ENCODE peak calls at places on chromosome 21, in ten cellular contexts. One of them, this sample, is unnamed.

GRCh38 chr21:42796327-42797062 is 82.8 kb downstream of the WDR4 start:
- DNase-seq in neural crest cell: no peak
- DNase-seq in GM23338: no peak
- DNase-seq in Peyer's patch: no peak
- DNase-seq in natural killer cell: no peak
- DNase-seq in tibial artery: no peak
- DNase-seq in kidney epithelial cell: no peak
- DNase-seq in Calu3: peak; percentile 5
- DNase-seq in HFF-Myc: no peak
- DNase-seq in thoracic aorta: no peak
- DNase-seq in this sample: no peak

GRCh38 chr21:42724226-42724920 is 71.0 kb downstream of the PDE9A start:
- DNase-seq in neural crest cell: no peak
- DNase-seq in GM23338: no peak
- DNase-seq in Peyer's patch: peak; percentile 87
- DNase-seq in natural killer cell: no peak
- DNase-seq in tibial artery: no peak
- DNase-seq in kidney epithelial cell: peak; percentile 93
- DNase-seq in Calu3: peak; percentile 80
- DNase-seq in HFF-Myc: peak; percentile 68
- DNase-seq in thoracic aorta: no peak
- DNase-seq in this sample: no peak

GRCh38 chr21:45413922-45414321 is 9.0 kb downstream of the COL18A1 start:
- DNase-seq in neural crest cell: no peak
- DNase-seq in GM23338: no peak
- DNase-seq in Peyer's patch: no peak
- DNase-seq in natural killer cell: no peak
- DNase-seq in tibial artery: no peak
- DNase-seq in kidney epithelial cell: no peak
- DNase-seq in Calu3: no peak
- DNase-seq in HFF-Myc: no peak
- DNase-seq in thoracic aorta: no peak
- DNase-seq in this sample: no peak

GRCh38 chr21:16115461-16115860 is 385.7 kb downstream of the USP25 start:
- DNase-seq in neural crest cell: no peak
- DNase-seq in GM23338: no peak
- DNase-seq in Peyer's patch: no peak
- DNase-seq in natural killer cell: no peak
- DNase-seq in tibial artery: no peak
- DNase-seq in kidney epithelial cell: no peak
- DNase-seq in Calu3: no peak
- DNase-seq in HFF-Myc: no peak
- DNase-seq in thoracic aorta: no peak
- DNase-seq in this sample: no peak

GRCh38 chr21:27817061-27817460 is 850.2 kb upstream of the ADAMTS5 start:
- DNase-seq in neural crest cell: no peak
- DNase-seq in GM23338: no peak
- DNase-seq in Peyer's patch: no peak
- DNase-seq in natural killer cell: no peak
- DNase-seq in tibial artery: no peak
- DNase-seq in kidney epithelial cell: no peak
- DNase-seq in Calu3: no peak
- DNase-seq in HFF-Myc: no peak
- DNase-seq in thoracic aorta: no peak
- DNase-seq in this sample: no peak

GRCh38 chr21:41488080-41488479 is 19.9 kb downstream of the TMPRSS2 start:
- DNase-seq in neural crest cell: no peak
- DNase-seq in GM23338: no peak
- DNase-seq in Peyer's patch: peak; percentile 51
- DNase-seq in natural killer cell: no peak
- DNase-seq in tibial artery: no peak
- DNase-seq in kidney epithelial cell: no peak
- DNase-seq in Calu3: no peak
- DNase-seq in HFF-Myc: no peak
- DNase-seq in thoracic aorta: no peak
- DNase-seq in this sample: no peak

GRCh38 chr21:37502947-37503346 is 136.4 kb downstream of the DYRK1A start:
- DNase-seq in neural crest cell: no peak
- DNase-seq in GM23338: no peak
- DNase-seq in Peyer's patch: no peak
- DNase-seq in natural killer cell: no peak
- DNase-seq in tibial artery: no peak
- DNase-seq in kidney epithelial cell: no peak
- DNase-seq in Calu3: no peak
- DNase-seq in HFF-Myc: no peak
- DNase-seq in thoracic aorta: no peak
- DNase-seq in this sample: no peak

GRCh38 chr21:14550200-14550599 is 4.1 kb upstream of the SAMSN1 start:
- DNase-seq in neural crest cell: no peak
- DNase-seq in GM23338: no peak
- DNase-seq in Peyer's patch: no peak
- DNase-seq in natural killer cell: no peak
- DNase-seq in tibial artery: no peak
- DNase-seq in kidney epithelial cell: no peak
- DNase-seq in Calu3: peak; percentile 15
- DNase-seq in HFF-Myc: no peak
- DNase-seq in thoracic aorta: no peak
- DNase-seq in this sample: no peak

GRCh38 chr21:45600248-45600647 is 43.3 kb upstream of the PCBP3 start:
- DNase-seq in neural crest cell: no peak
- DNase-seq in GM23338: no peak
- DNase-seq in Peyer's patch: no peak
- DNase-seq in natural killer cell: no peak
- DNase-seq in tibial artery: no peak
- DNase-seq in kidney epithelial cell: no peak
- DNase-seq in Calu3: no peak
- DNase-seq in HFF-Myc: no peak
- DNase-seq in thoracic aorta: no peak
- DNase-seq in this sample: no peak

GRCh38 chr21:34215911-34216310 is 142.5 kb downstream of the MRPS6 start:
- DNase-seq in neural crest cell: no peak
- DNase-seq in GM23338: no peak
- DNase-seq in Peyer's patch: no peak
- DNase-seq in natural killer cell: no peak
- DNase-seq in tibial artery: no peak
- DNase-seq in kidney epithelial cell: no peak
- DNase-seq in Calu3: no peak
- DNase-seq in HFF-Myc: no peak
- DNase-seq in thoracic aorta: no peak
- DNase-seq in this sample: no peak

GRCh38 chr21:45908536-45909237 is 72.9 kb upstream of the COL6A1 start:
- DNase-seq in neural crest cell: no peak
- DNase-seq in GM23338: no peak
- DNase-seq in Peyer's patch: no peak
- DNase-seq in natural killer cell: no peak
- DNase-seq in tibial artery: no peak
- DNase-seq in kidney epithelial cell: no peak
- DNase-seq in Calu3: no peak
- DNase-seq in HFF-Myc: no peak
- DNase-seq in thoracic aorta: no peak
- DNase-seq in this sample: no peak

GRCh38 chr21:8992731-8993174 is 1528.6 kb upstream of the TPTE start:
- DNase-seq in neural crest cell: no peak
- DNase-seq in GM23338: peak; percentile 72
- DNase-seq in Peyer's patch: peak; percentile 57
- DNase-seq in natural killer cell: no peak
- DNase-seq in tibial artery: no peak
- DNase-seq in kidney epithelial cell: no peak
- DNase-seq in Calu3: no peak
- DNase-seq in HFF-Myc: no peak
- DNase-seq in thoracic aorta: no peak
- DNase-seq in this sample: no peak

GRCh38 chr21:41768371-41769042 is 1.7 kb upstream of the RIPK4 start:
- DNase-seq in neural crest cell: no peak
- DNase-seq in GM23338: peak; percentile 91
- DNase-seq in Peyer's patch: peak; percentile 90
- DNase-seq in natural killer cell: no peak
- DNase-seq in tibial artery: no peak
- DNase-seq in kidney epithelial cell: peak; percentile 64
- DNase-seq in Calu3: peak; percentile 73
- DNase-seq in HFF-Myc: no peak
- DNase-seq in thoracic aorta: no peak
- DNase-seq in this sample: no peak

GRCh38 chr21:38878394-38879179 is 72.9 kb downstream of the ETS2 start:
- DNase-seq in neural crest cell: no peak
- DNase-seq in GM23338: no peak
- DNase-seq in Peyer's patch: no peak
- DNase-seq in natural killer cell: no peak
- DNase-seq in tibial artery: no peak
- DNase-seq in kidney epithelial cell: no peak
- DNase-seq in Calu3: no peak
- DNase-seq in HFF-Myc: no peak
- DNase-seq in thoracic aorta: no peak
- DNase-seq in this sample: no peak

GRCh38 chr21:43824883-43825609 is 35.7 kb downstream of the RRP1 start:
- DNase-seq in neural crest cell: no peak
- DNase-seq in GM23338: no peak
- DNase-seq in Peyer's patch: peak; percentile 47
- DNase-seq in natural killer cell: no peak
- DNase-seq in tibial artery: no peak
- DNase-seq in kidney epithelial cell: no peak
- DNase-seq in Calu3: no peak
- DNase-seq in HFF-Myc: no peak
- DNase-seq in thoracic aorta: no peak
- DNase-seq in this sample: no peak

GRCh38 chr21:40793057-40793456 is 53.9 kb downstream of the DSCAM start:
- DNase-seq in neural crest cell: no peak
- DNase-seq in GM23338: no peak
- DNase-seq in Peyer's patch: no peak
- DNase-seq in natural killer cell: no peak
- DNase-seq in tibial artery: no peak
- DNase-seq in kidney epithelial cell: no peak
- DNase-seq in Calu3: no peak
- DNase-seq in HFF-Myc: no peak
- DNase-seq in thoracic aorta: no peak
- DNase-seq in this sample: no peak

DNA sequence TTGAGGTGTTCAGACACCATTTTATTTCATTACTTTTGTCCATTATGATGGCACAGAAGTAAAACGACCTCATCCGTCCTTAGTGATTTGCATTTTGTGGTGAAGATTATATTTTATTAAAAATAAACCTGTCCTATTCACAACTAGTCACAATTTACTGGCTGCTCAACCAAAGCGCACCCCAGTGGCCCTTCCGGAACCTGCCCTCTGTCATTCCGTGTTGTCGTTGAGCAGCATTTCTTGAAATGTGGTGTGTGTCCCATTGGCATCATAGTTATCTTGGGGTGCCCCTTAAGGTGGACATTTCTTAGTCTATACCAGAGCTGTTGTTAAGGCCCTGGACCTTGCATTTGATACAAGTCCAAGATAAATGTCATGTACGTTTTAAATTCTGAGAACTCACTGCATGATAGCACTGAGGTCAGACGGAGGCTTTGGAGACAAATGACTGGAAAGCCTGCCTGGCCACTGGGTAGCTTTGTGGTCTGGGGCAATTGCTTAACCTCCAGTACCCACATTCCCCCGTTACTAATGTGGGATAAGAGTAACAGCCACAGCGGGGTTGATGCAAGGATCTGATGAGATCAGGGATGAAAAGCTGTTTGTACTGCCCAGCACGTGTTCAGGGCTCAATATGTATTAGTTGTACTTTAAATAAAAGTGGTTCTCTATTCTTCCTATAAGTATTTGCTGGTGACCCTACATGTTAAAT is 36.2 kb downstream of the BACH1 start:
- DNase-seq in neural crest cell: no peak
- DNase-seq in GM23338: no peak
- DNase-seq in Peyer's patch: no peak
- DNase-seq in natural killer cell: no peak
- DNase-seq in tibial artery: no peak
- DNase-seq in kidney epithelial cell: no peak
- DNase-seq in Calu3: no peak
- DNase-seq in HFF-Myc: no peak
- DNase-seq in thoracic aorta: no peak
- DNase-seq in this sample: no peak
- TF ChIP-seq CTCF in neural crest cell: no peak
- TF ChIP-seq CTCF in GM23338: peak; percentile 21
- TF ChIP-seq CTCF in Peyer's patch: no peak
- TF ChIP-seq CTCF in natural killer cell: no peak
- TF ChIP-seq CTCF in tibial artery: no peak
- TF ChIP-seq CTCF in kidney epithelial cell: no peak
- TF ChIP-seq CTCF in Calu3: no peak
- TF ChIP-seq CTCF in HFF-Myc: no peak
- TF ChIP-seq CTCF in thoracic aorta: no peak
- TF ChIP-seq CTCF in this sample: no peak

GRCh38 chr21:32978346-32979270 is 47.1 kb upstream of the OLIG2 start:
- DNase-seq in neural crest cell: peak; percentile 60
- DNase-seq in GM23338: no peak
- DNase-seq in Peyer's patch: no peak
- DNase-seq in natural killer cell: no peak
- DNase-seq in tibial artery: no peak
- DNase-seq in kidney epithelial cell: no peak
- DNase-seq in Calu3: no peak
- DNase-seq in HFF-Myc: no peak
- DNase-seq in thoracic aorta: no peak
- DNase-seq in this sample: no peak
- TF ChIP-seq CTCF in neural crest cell: no peak
- TF ChIP-seq CTCF in GM23338: peak; percentile 19
- TF ChIP-seq CTCF in Peyer's patch: no peak
- TF ChIP-seq CTCF in natural killer cell: no peak
- TF ChIP-seq CTCF in tibial artery: no peak
- TF ChIP-seq CTCF in kidney epithelial cell: no peak
- TF ChIP-seq CTCF in Calu3: no peak
- TF ChIP-seq CTCF in HFF-Myc: no peak
- TF ChIP-seq CTCF in thoracic aorta: no peak
- TF ChIP-seq CTCF in this sample: no peak

GRCh38 chr21:18522181-18522771 is 118.7 kb upstream of the TMPRSS15 start:
- DNase-seq in neural crest cell: no peak
- DNase-seq in GM23338: peak; percentile 19
- DNase-seq in Peyer's patch: no peak
- DNase-seq in natural killer cell: no peak
- DNase-seq in tibial artery: no peak
- DNase-seq in kidney epithelial cell: no peak
- DNase-seq in Calu3: no peak
- DNase-seq in HFF-Myc: no peak
- DNase-seq in thoracic aorta: no peak
- DNase-seq in this sample: no peak
- TF ChIP-seq CTCF in neural crest cell: peak; percentile 58
- TF ChIP-seq CTCF in GM23338: peak; percentile 51
- TF ChIP-seq CTCF in Peyer's patch: no peak
- TF ChIP-seq CTCF in natural killer cell: no peak
- TF ChIP-seq CTCF in tibial artery: no peak
- TF ChIP-seq CTCF in kidney epithelial cell: peak; percentile 30
- TF ChIP-seq CTCF in Calu3: no peak
- TF ChIP-seq CTCF in HFF-Myc: no peak
- TF ChIP-seq CTCF in thoracic aorta: peak; percentile 24
- TF ChIP-seq CTCF in this sample: peak; percentile 69

DNA sequence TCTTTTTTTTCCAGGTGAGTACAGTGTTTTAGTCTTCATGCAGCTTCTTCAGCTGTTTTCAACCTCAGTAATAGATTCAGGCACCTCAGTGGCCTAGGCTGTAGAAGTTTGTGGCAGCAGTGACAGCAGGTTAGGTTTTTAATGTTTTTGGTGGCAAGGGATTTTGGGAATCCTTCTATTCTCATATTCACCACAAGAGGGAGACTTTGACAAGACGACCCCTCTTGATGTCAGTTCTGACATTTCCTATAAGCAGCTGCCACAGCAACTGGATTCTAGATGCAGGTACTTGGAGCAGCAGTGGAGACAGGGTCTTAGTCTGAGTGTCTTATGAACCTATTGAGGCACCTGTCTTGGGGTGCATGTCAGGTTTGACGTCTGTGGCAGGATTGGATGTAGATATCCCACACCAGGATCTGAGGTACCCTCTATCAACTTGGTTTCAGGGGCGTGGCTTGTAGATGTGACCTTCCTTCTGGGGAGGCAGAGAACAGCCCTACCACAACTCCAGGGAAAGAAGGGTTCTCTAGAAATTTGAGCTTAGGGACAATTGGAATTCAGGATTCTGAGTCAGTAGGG is 1104.2 kb upstream of the TMPRSS15 start:
- DNase-seq in neural crest cell: no peak
- DNase-seq in GM23338: peak; percentile 65
- DNase-seq in Peyer's patch: no peak
- DNase-seq in natural killer cell: no peak
- DNase-seq in tibial artery: no peak
- DNase-seq in kidney epithelial cell: no peak
- DNase-seq in Calu3: no peak
- DNase-seq in HFF-Myc: no peak
- DNase-seq in thoracic aorta: no peak
- DNase-seq in this sample: no peak
- TF ChIP-seq CTCF in neural crest cell: peak; percentile 64
- TF ChIP-seq CTCF in GM23338: peak; percentile 76
- TF ChIP-seq CTCF in Peyer's patch: no peak
- TF ChIP-seq CTCF in natural killer cell: no peak
- TF ChIP-seq CTCF in tibial artery: no peak
- TF ChIP-seq CTCF in kidney epithelial cell: peak; percentile 42
- TF ChIP-seq CTCF in Calu3: no peak
- TF ChIP-seq CTCF in HFF-Myc: no peak
- TF ChIP-seq CTCF in thoracic aorta: no peak
- TF ChIP-seq CTCF in this sample: peak; percentile 71

This sample was measured in type B pancreatic cell.